ENCODE peak calls at places on chromosomes 11 and 22, in ten cellular contexts. N is fibroblast of pulmonary artery; X is naive thymus-derived CD8-positive, alpha-beta T cell; W is central memory CD4-positive, alpha-beta T cell; H is neural crest cell; U is iPS DF 19.7; B is ovary; K is skeletal muscle cell; P is T follicular helper cell; G is BE2C. D is an unnamed sample.

GRCh38 chr11:10328314-10329090 is 23.6 kb downstream of the ADM start:
- DNase-seq in B (no peak), X (no peak), U (no peak), P (no peak), G (no peak), N (peak), K (no peak), H (no peak), W (no peak), D (peak)

GRCh38 chr11:45322111-45322705 is 36.1 kb upstream of the SYT13 start:
- DNase-seq in P (no peak), X (no peak), H (no peak), U (no peak), K (no peak), N (no peak), G (no peak), W (no peak), B (no peak), D (no peak)

GRCh38 chr11:67303132-67303988 is at the start of gene SSH3:
- DNase-seq in H (no peak), K (no peak), N (peak), P (no peak), X (no peak), W (no peak), B (peak), U (no peak), G (no peak), D (peak)

GRCh38 chr11:44619931-44620725 is 54.7 kb downstream of the CD82 start:
- DNase-seq in W (no peak), N (no peak), B (peak), K (no peak), H (no peak), X (no peak), P (no peak), G (no peak), U (no peak), D (no peak)

GRCh38 chr22:47443836-47444745 is 681.6 kb downstream of the TBC1D22A start:
- DNase-seq in G (no peak), N (no peak), P (no peak), X (no peak), U (no peak), B (no peak), W (no peak), H (no peak), K (no peak), D (no peak)

GRCh38 chr22:25673721-25674120 is 68.3 kb upstream of the MYO18B start:
- DNase-seq in G (no peak), K (no peak), W (no peak), U (no peak), X (no peak), P (no peak), H (no peak), B (no peak), N (no peak), D (no peak)

GRCh38 chr11:28939381-28939780 is 831.2 kb downstream of the METTL15 start:
- DNase-seq in N (no peak), G (no peak), P (no peak), W (no peak), H (no peak), U (no peak), K (no peak), X (no peak), B (no peak), D (no peak)

GRCh38 chr11:62805044-62805892 is at the start of gene NXF1:
- DNase-seq in W (peak), N (peak), U (no peak), P (peak), B (peak), H (peak), K (peak), X (peak), G (peak), D (peak)

GRCh38 chr22:29065468-29066190 is 4.0 kb upstream of the C22orf31 start:
- DNase-seq in B (no peak), K (no peak), G (no peak), X (no peak), H (no peak), U (no peak), W (peak), P (no peak), N (no peak), D (no peak)

GRCh38 chr22:19800761-19801244 is 40.2 kb downstream of the TBX1 start:
- DNase-seq in B (no peak), P (no peak), N (peak), X (no peak), K (no peak), G (peak), W (no peak), H (peak), U (no peak), D (peak)

GRCh38 chr22:19136915-19137314 is 5.8 kb downstream of the TSSK2 start:
- DNase-seq in B (no peak), U (no peak), N (no peak), G (no peak), K (no peak), P (no peak), W (no peak), H (no peak), X (no peak), D (no peak)

GRCh38 chr11:34791725-34792124 is 124.5 kb downstream of the APIP start:
- DNase-seq in W (no peak), X (no peak), U (no peak), K (no peak), G (no peak), B (no peak), H (no peak), N (no peak), P (no peak), D (no peak)

GRCh38 chr11:132448334-132448995 is 1078.0 kb downstream of the NTM start:
- DNase-seq in X (no peak), B (no peak), H (no peak), P (no peak), N (no peak), K (peak), W (no peak), U (no peak), G (no peak), D (no peak)

GRCh38 chr11:130782361-130783221 is 133.7 kb downstream of the SNX19 start:
- DNase-seq in B (no peak), H (no peak), G (no peak), P (no peak), N (peak), W (no peak), U (no peak), X (no peak), K (no peak), D (peak)

GRCh38 chr11:125428486-125429173 is 67.4 kb downstream of the FEZ1 start:
- DNase-seq in W (no peak), U (no peak), B (no peak), H (no peak), N (no peak), K (no peak), P (no peak), G (no peak), X (no peak), D (no peak)

GRCh38 chr11:77967753-77968152 is 26.7 kb downstream of the INTS4 start:
- DNase-seq in K (no peak), X (no peak), N (no peak), P (no peak), W (no peak), U (no peak), G (no peak), B (no peak), H (no peak), D (no peak)

GRCh38 chr11:76765863-76766350 is 17.2 kb upstream of the TSKU start:
- DNase-seq in K (no peak), B (no peak), U (no peak), H (no peak), P (no peak), X (no peak), N (no peak), G (no peak), W (no peak), D (no peak)

GRCh38 chr22:36221799-36222751 is 17.3 kb downstream of the APOL2 start:
- DNase-seq in G (peak), X (no peak), P (peak), W (peak), U (no peak), K (no peak), H (peak), B (peak), N (peak), D (peak)

GRCh38 chr11:64742087-64742939 is 1.6 kb downstream of the RASGRP2 start:
- DNase-seq in P (no peak), N (no peak), U (no peak), K (no peak), G (no peak), B (no peak), W (no peak), H (no peak), X (no peak), D (peak)

GRCh38 chr11:120562806-120563425 is 51.4 kb downstream of the GRIK4 start:
- DNase-seq in H (no peak), G (no peak), B (peak), W (no peak), K (no peak), U (no peak), X (no peak), P (no peak), N (peak), D (peak)

GRCh38 chr22:38305481-38306448 is 11.5 kb downstream of the CSNK1E start:
- DNase-seq in P (no peak), W (peak), N (peak), G (peak), U (no peak), B (no peak), K (no peak), X (no peak), H (no peak), D (peak)

GRCh38 chr11:30586251-30587144 is at the start of gene MPPED2:
- DNase-seq in H (peak), U (no peak), P (no peak), N (no peak), K (no peak), B (peak), G (peak), X (no peak), W (no peak), D (no peak)

D was measured in mesenchymal stem cell.